ENCODE peak calls at places on chromosomes 1 and 21, in six cellular contexts. One of them, this sample, is unnamed.

GRCh38 chr21:25338415-25338814 is 268.9 kb downstream of the MRPL39 start:
- DNase-seq in GM23338: peak; percentile 30
- DNase-seq in PC-3: no peak
- DNase-seq in GM23248: no peak
- DNase-seq in hepatocyte: no peak
- DNase-seq in MM.1S: no peak
- DNase-seq in this sample: no peak

GRCh38 chr1:233020441-233020840 is 70.0 kb downstream of the NTPCR start:
- DNase-seq in PC-3: no peak
- DNase-seq in GM23248: no peak
- DNase-seq in MM.1S: no peak
- DNase-seq in hepatocyte: no peak
- DNase-seq in GM23338: no peak
- DNase-seq in this sample: no peak

GRCh38 chr1:203275656-203276272 is 29.6 kb upstream of the BTG2 start:
- DNase-seq in PC-3: no peak
- DNase-seq in GM23248: no peak
- DNase-seq in MM.1S: no peak
- DNase-seq in GM23338: no peak
- DNase-seq in hepatocyte: no peak
- DNase-seq in this sample: peak; percentile 2

GRCh38 chr21:34073749-34074282 is 438 bp downstream of the MRPS6 start:
- DNase-seq in hepatocyte: peak; percentile 74
- DNase-seq in GM23338: peak; percentile 42
- DNase-seq in GM23248: peak; percentile 68
- DNase-seq in PC-3: peak; percentile 34
- DNase-seq in MM.1S: peak; percentile 56
- DNase-seq in this sample: peak; percentile 64

GRCh38 chr1:167617950-167618269 is 12.1 kb upstream of the RCSD1 start:
- DNase-seq in GM23248: no peak
- DNase-seq in GM23338: no peak
- DNase-seq in hepatocyte: no peak
- DNase-seq in MM.1S: no peak
- DNase-seq in PC-3: no peak
- DNase-seq in this sample: no peak

GRCh38 chr1:49436865-49437264 is 586.9 kb downstream of the AGBL4 start:
- DNase-seq in hepatocyte: no peak
- DNase-seq in PC-3: peak; percentile 6
- DNase-seq in GM23248: no peak
- DNase-seq in MM.1S: no peak
- DNase-seq in GM23338: no peak
- DNase-seq in this sample: no peak

GRCh38 chr1:240962086-240962485 is 350.1 kb upstream of the GREM2 start:
- DNase-seq in PC-3: no peak
- DNase-seq in MM.1S: no peak
- DNase-seq in GM23248: no peak
- DNase-seq in GM23338: no peak
- DNase-seq in hepatocyte: no peak
- DNase-seq in this sample: no peak

GRCh38 chr1:31658721-31659120 is 14.0 kb upstream of the PEF1 start:
- DNase-seq in hepatocyte: no peak
- DNase-seq in MM.1S: no peak
- DNase-seq in GM23338: no peak
- DNase-seq in GM23248: no peak
- DNase-seq in PC-3: no peak
- DNase-seq in this sample: no peak

GRCh38 chr1:23497777-23498439 is 13.9 kb upstream of the ASAP3 start:
- DNase-seq in PC-3: no peak
- DNase-seq in MM.1S: no peak
- DNase-seq in hepatocyte: no peak
- DNase-seq in GM23338: no peak
- DNase-seq in GM23248: no peak
- DNase-seq in this sample: no peak

GRCh38 chr1:198699167-198700015 is 60.6 kb downstream of the PTPRC start:
- DNase-seq in GM23248: peak; percentile 67
- DNase-seq in GM23338: peak; percentile 79
- DNase-seq in PC-3: peak; percentile 73
- DNase-seq in hepatocyte: peak; percentile 83
- DNase-seq in MM.1S: no peak
- DNase-seq in this sample: no peak

GRCh38 chr21:31670065-31670464 is 10.6 kb downstream of the SOD1 start:
- DNase-seq in MM.1S: no peak
- DNase-seq in hepatocyte: no peak
- DNase-seq in PC-3: no peak
- DNase-seq in GM23248: no peak
- DNase-seq in GM23338: no peak
- DNase-seq in this sample: no peak

GRCh38 chr1:174000274-174000852 is 21.8 kb downstream of the RC3H1 start:
- DNase-seq in GM23248: no peak
- DNase-seq in MM.1S: no peak
- DNase-seq in PC-3: no peak
- DNase-seq in hepatocyte: no peak
- DNase-seq in GM23338: no peak
- DNase-seq in this sample: no peak

GRCh38 chr21:45478115-45478801 is 64.0 kb downstream of the SLC19A1 start:
- DNase-seq in hepatocyte: peak; percentile 82
- DNase-seq in PC-3: peak; percentile 57
- DNase-seq in GM23248: peak; percentile 80
- DNase-seq in MM.1S: peak; percentile 71
- DNase-seq in GM23338: peak; percentile 84
- DNase-seq in this sample: peak; percentile 16

GRCh38 chr1:28882009-28882628 is 32.2 kb upstream of the EPB41 start:
- DNase-seq in MM.1S: peak; percentile 75
- DNase-seq in hepatocyte: peak; percentile 94
- DNase-seq in PC-3: peak; percentile 95
- DNase-seq in GM23248: peak; percentile 88
- DNase-seq in GM23338: peak; percentile 98
- DNase-seq in this sample: peak; percentile 87

GRCh38 chr1:77100870-77101269 is 118.4 kb downstream of the PIGK start:
- DNase-seq in hepatocyte: no peak
- DNase-seq in GM23338: no peak
- DNase-seq in GM23248: peak; percentile 17
- DNase-seq in PC-3: peak; percentile 59
- DNase-seq in MM.1S: no peak
- DNase-seq in this sample: no peak

GRCh38 chr1:160032165-160032827 is 506 bp upstream of the PIGM start:
- DNase-seq in GM23248: peak; percentile 38
- DNase-seq in MM.1S: no peak
- DNase-seq in PC-3: peak; percentile 42
- DNase-seq in GM23338: no peak
- DNase-seq in hepatocyte: no peak
- DNase-seq in this sample: peak; percentile 11

GRCh38 chr1:156232222-156232621 is 9.8 kb upstream of the BGLAP start:
- DNase-seq in GM23338: no peak
- DNase-seq in GM23248: no peak
- DNase-seq in MM.1S: no peak
- DNase-seq in PC-3: no peak
- DNase-seq in hepatocyte: no peak
- DNase-seq in this sample: no peak

GRCh38 chr1:93304716-93305138 is 41.0 kb upstream of the DR1 start:
- DNase-seq in hepatocyte: peak; percentile 78
- DNase-seq in GM23248: peak; percentile 80
- DNase-seq in MM.1S: peak; percentile 47
- DNase-seq in GM23338: peak; percentile 89
- DNase-seq in PC-3: peak; percentile 86
- DNase-seq in this sample: peak; percentile 78
- TF ChIP-seq EZH2phosphoT487 in hepatocyte: no peak
- TF ChIP-seq EZH2phosphoT487 in GM23248: no peak
- TF ChIP-seq EZH2phosphoT487 in MM.1S: no peak
- TF ChIP-seq EZH2phosphoT487 in GM23338: no peak
- TF ChIP-seq EZH2phosphoT487 in PC-3: no peak
- TF ChIP-seq EZH2phosphoT487 in this sample: no peak

GRCh38 chr21:26572668-26573381 is at the start of gene CYYR1:
- DNase-seq in GM23248: peak; percentile 23
- DNase-seq in GM23338: peak; percentile 84
- DNase-seq in PC-3: no peak
- DNase-seq in MM.1S: no peak
- DNase-seq in hepatocyte: peak; percentile 50
- DNase-seq in this sample: no peak
- TF ChIP-seq EZH2phosphoT487 in GM23248: no peak
- TF ChIP-seq EZH2phosphoT487 in GM23338: no peak
- TF ChIP-seq EZH2phosphoT487 in PC-3: no peak
- TF ChIP-seq EZH2phosphoT487 in MM.1S: no peak
- TF ChIP-seq EZH2phosphoT487 in hepatocyte: no peak
- TF ChIP-seq EZH2phosphoT487 in this sample: no peak

GRCh38 chr1:42961560-42962091 is 3.0 kb upstream of the SLC2A1 start:
- DNase-seq in PC-3: peak; percentile 53
- DNase-seq in MM.1S: no peak
- DNase-seq in GM23338: no peak
- DNase-seq in hepatocyte: no peak
- DNase-seq in GM23248: no peak
- DNase-seq in this sample: no peak

GRCh38 chr1:42963378-42964005 is 4.8 kb upstream of the SLC2A1 start:
- DNase-seq in MM.1S: no peak
- DNase-seq in PC-3: peak; percentile 53
- DNase-seq in GM23338: no peak
- DNase-seq in hepatocyte: no peak
- DNase-seq in GM23248: peak; percentile 88
- DNase-seq in this sample: no peak

GRCh38 chr1:42960693-42961559 is 2.3 kb upstream of the SLC2A1 start:
- DNase-seq in MM.1S: no peak
- DNase-seq in hepatocyte: no peak
- DNase-seq in PC-3: no peak
- DNase-seq in GM23338: no peak
- DNase-seq in GM23248: no peak
- DNase-seq in this sample: peak; percentile 64

GRCh38 chr1:42964032-42964812 is 5.6 kb upstream of the SLC2A1 start:
- DNase-seq in GM23338: no peak
- DNase-seq in PC-3: no peak
- DNase-seq in hepatocyte: no peak
- DNase-seq in MM.1S: no peak
- DNase-seq in GM23248: no peak
- DNase-seq in this sample: no peak

DNA sequence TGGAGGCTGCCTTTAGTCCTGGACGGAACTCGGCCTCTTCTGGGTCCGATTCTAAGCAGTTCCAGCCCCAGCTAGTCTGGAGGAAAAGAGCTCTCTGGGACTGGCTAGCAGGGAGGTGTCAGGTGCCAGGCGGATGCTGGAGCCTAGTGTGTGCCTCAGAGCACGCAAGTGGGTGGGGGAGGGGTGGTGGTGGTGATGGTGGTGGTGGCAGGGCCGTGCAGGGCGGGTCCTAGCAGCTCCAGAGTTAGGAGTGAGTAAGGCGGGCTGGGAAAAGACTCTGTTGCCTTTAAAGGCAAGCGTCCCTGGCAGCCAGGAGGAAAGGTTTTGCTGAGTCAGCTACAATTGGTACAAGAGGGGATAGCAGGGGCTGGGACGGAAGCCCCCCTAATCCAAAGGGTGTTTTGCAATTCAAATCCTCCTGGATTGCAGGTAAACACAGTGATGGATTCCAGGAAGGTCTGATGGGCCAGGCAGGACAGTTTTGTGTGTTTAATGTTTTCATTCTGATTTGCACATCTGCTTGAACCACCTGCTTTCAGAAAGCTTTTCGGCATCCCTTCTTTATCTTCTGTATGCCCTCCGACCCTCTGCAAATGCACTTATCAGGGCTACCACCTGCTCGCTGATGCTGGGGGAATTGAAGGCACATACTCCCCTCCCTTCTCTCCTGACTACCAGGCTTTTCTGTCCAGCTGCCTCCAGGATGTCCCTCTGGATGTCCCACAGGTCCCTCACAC is 4.1 kb upstream of the SLC2A1 start:
- DNase-seq in PC-3: peak; percentile 69
- DNase-seq in MM.1S: no peak
- DNase-seq in hepatocyte: peak; percentile 78
- DNase-seq in GM23338: peak; percentile 94
- DNase-seq in GM23248: peak; percentile 67
- DNase-seq in this sample: no peak
- TF ChIP-seq EZH2phosphoT487 in PC-3: no peak
- TF ChIP-seq EZH2phosphoT487 in MM.1S: no peak
- TF ChIP-seq EZH2phosphoT487 in hepatocyte: no peak
- TF ChIP-seq EZH2phosphoT487 in GM23338: no peak
- TF ChIP-seq EZH2phosphoT487 in GM23248: no peak
- TF ChIP-seq EZH2phosphoT487 in this sample: no peak

DNA sequence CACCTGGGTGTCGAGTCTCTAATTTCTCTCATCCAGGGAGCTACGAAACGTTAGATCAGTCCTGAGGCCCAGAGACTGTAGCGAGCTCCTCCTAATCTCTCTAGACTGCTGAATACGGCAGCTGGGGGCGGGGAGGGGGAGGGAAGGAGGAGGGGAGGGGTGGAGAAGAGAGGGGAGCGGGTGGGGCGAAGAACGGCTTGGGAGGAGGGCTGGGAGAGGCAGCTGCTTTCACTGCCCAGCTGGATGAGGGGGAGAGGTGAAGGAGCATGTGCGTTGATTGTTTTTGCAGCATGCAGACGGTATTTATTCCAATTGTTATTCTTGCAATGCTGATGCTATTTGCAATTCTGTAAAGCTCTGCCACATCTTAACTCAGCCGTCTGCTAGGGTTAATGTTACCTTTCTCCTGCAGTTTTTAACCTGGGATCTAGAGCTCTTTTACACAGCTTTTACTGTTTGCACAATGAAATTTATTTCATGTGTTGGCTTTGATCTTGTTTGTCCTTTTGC is 790 bp downstream of the DNAJC6 start:
- DNase-seq in GM23338: peak; percentile 87
- DNase-seq in GM23248: no peak
- DNase-seq in hepatocyte: no peak
- DNase-seq in PC-3: no peak
- DNase-seq in MM.1S: no peak
- DNase-seq in this sample: no peak
- TF ChIP-seq EZH2phosphoT487 in GM23338: no peak
- TF ChIP-seq EZH2phosphoT487 in GM23248: no peak
- TF ChIP-seq EZH2phosphoT487 in hepatocyte: no peak
- TF ChIP-seq EZH2phosphoT487 in PC-3: no peak
- TF ChIP-seq EZH2phosphoT487 in MM.1S: no peak
- TF ChIP-seq EZH2phosphoT487 in this sample: no peak

GRCh38 chr1:110483308-110483685 is 32.3 kb downstream of the PROK1 start:
- DNase-seq in MM.1S: no peak
- DNase-seq in GM23248: no peak
- DNase-seq in GM23338: no peak
- DNase-seq in hepatocyte: no peak
- DNase-seq in PC-3: no peak
- DNase-seq in this sample: no peak
- TF ChIP-seq EZH2phosphoT487 in MM.1S: no peak
- TF ChIP-seq EZH2phosphoT487 in GM23248: no peak
- TF ChIP-seq EZH2phosphoT487 in GM23338: no peak
- TF ChIP-seq EZH2phosphoT487 in hepatocyte: no peak
- TF ChIP-seq EZH2phosphoT487 in PC-3: no peak
- TF ChIP-seq EZH2phosphoT487 in this sample: no peak

DNA sequence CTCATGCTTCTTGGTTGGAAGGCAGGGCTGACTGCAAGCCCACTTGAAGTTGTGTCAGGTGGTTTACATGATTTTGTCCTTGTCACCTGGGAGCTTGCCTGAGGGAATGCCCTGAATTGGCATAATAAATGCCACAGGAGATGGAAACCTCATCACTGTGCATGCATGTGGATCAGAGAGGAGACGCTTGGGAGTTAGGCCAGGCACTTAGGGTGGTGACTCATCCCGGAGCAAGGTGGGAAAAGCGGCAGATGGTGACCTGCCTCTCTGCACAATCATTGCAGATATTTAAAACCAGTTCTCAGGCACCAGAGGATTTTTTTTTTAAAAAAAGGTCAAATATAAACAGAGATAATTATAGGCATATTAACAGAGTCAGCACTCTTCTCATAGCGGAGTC is 202.2 kb upstream of the KIAA0040 start:
- DNase-seq in MM.1S: no peak
- DNase-seq in GM23248: no peak
- DNase-seq in PC-3: no peak
- DNase-seq in hepatocyte: no peak
- DNase-seq in GM23338: no peak
- DNase-seq in this sample: no peak
- TF ChIP-seq EZH2phosphoT487 in MM.1S: no peak
- TF ChIP-seq EZH2phosphoT487 in GM23248: no peak
- TF ChIP-seq EZH2phosphoT487 in PC-3: no peak
- TF ChIP-seq EZH2phosphoT487 in hepatocyte: no peak
- TF ChIP-seq EZH2phosphoT487 in GM23338: no peak
- TF ChIP-seq EZH2phosphoT487 in this sample: no peak

GRCh38 chr1:63728611-63729226 is 45.1 kb upstream of the ROR1 start:
- DNase-seq in GM23338: peak; percentile 49
- DNase-seq in MM.1S: no peak
- DNase-seq in hepatocyte: no peak
- DNase-seq in PC-3: no peak
- DNase-seq in GM23248: no peak
- DNase-seq in this sample: no peak
- TF ChIP-seq EZH2phosphoT487 in GM23338: no peak
- TF ChIP-seq EZH2phosphoT487 in MM.1S: no peak
- TF ChIP-seq EZH2phosphoT487 in hepatocyte: no peak
- TF ChIP-seq EZH2phosphoT487 in PC-3: no peak
- TF ChIP-seq EZH2phosphoT487 in GM23248: no peak
- TF ChIP-seq EZH2phosphoT487 in this sample: no peak

This sample was measured in OCI-LY7.